ENCODE peak calls at places on chromosomes 4 and X, in seven cellular contexts. One of them, this sample, is unnamed.

GRCh38 chr4:6199344-6199921 is 916 bp downstream of the JAKMIP1 start:
- DNase-seq in GM03348: no peak
- DNase-seq in T1000: no peak
- DNase-seq in kidney: peak
- DNase-seq in GM23248: no peak
- DNase-seq in germinal center: peak
- DNase-seq in A549: no peak
- DNase-seq in this sample: no peak

GRCh38 chr4:119025440-119025839 is 110.2 kb upstream of the MYOZ2 start:
- DNase-seq in A549: no peak
- DNase-seq in GM03348: peak
- DNase-seq in T1000: no peak
- DNase-seq in kidney: no peak
- DNase-seq in GM23248: peak
- DNase-seq in germinal center: no peak
- DNase-seq in this sample: peak

GRCh38 chrX:134688839-134689238 is 30.6 kb upstream of the PLAC1 start:
- DNase-seq in GM03348: no peak
- DNase-seq in GM23248: peak
- DNase-seq in kidney: no peak
- DNase-seq in A549: no peak
- DNase-seq in T1000: no peak
- DNase-seq in germinal center: no peak
- DNase-seq in this sample: no peak

GRCh38 chr4:96833831-96834230 is 993.9 kb downstream of the PDHA2 start:
- DNase-seq in germinal center: no peak
- DNase-seq in kidney: no peak
- DNase-seq in GM03348: no peak
- DNase-seq in T1000: no peak
- DNase-seq in GM23248: no peak
- DNase-seq in A549: no peak
- DNase-seq in this sample: no peak

GRCh38 chrX:130915302-130915701 is 12.3 kb upstream of the ENOX2 start:
- DNase-seq in GM03348: peak
- DNase-seq in germinal center: no peak
- DNase-seq in A549: no peak
- DNase-seq in kidney: no peak
- DNase-seq in GM23248: peak
- DNase-seq in T1000: no peak
- DNase-seq in this sample: no peak

GRCh38 chr4:5885733-5886132 is 7.2 kb downstream of the CRMP1 start:
- DNase-seq in T1000: no peak
- DNase-seq in GM03348: no peak
- DNase-seq in kidney: no peak
- DNase-seq in germinal center: no peak
- DNase-seq in GM23248: no peak
- DNase-seq in A549: no peak
- DNase-seq in this sample: no peak

GRCh38 chrX:110569506-110569905 is 210.9 kb downstream of the RTL9 start:
- DNase-seq in T1000: no peak
- DNase-seq in germinal center: no peak
- DNase-seq in kidney: no peak
- DNase-seq in GM23248: peak
- DNase-seq in GM03348: peak
- DNase-seq in A549: no peak
- DNase-seq in this sample: no peak

GRCh38 chr4:130849985-130850632 is 1754.2 kb downstream of the C4orf33 start:
- DNase-seq in T1000: no peak
- DNase-seq in kidney: no peak
- DNase-seq in GM23248: no peak
- DNase-seq in A549: no peak
- DNase-seq in GM03348: no peak
- DNase-seq in germinal center: no peak
- DNase-seq in this sample: peak

GRCh38 chr4:81052119-81053068 is 21.9 kb downstream of the BMP3 start:
- DNase-seq in GM03348: peak
- DNase-seq in germinal center: peak
- DNase-seq in T1000: peak
- DNase-seq in A549: no peak
- DNase-seq in kidney: no peak
- DNase-seq in GM23248: peak
- DNase-seq in this sample: peak

GRCh38 chr4:41538887-41539498 is 1.0 kb downstream of the LIMCH1 start:
- DNase-seq in germinal center: no peak
- DNase-seq in GM03348: peak
- DNase-seq in kidney: no peak
- DNase-seq in T1000: peak
- DNase-seq in A549: no peak
- DNase-seq in GM23248: peak
- DNase-seq in this sample: no peak

GRCh38 chr4:69025191-69025998 is 70.9 kb upstream of the UGT2B7 start:
- DNase-seq in germinal center: no peak
- DNase-seq in T1000: no peak
- DNase-seq in kidney: no peak
- DNase-seq in GM23248: no peak
- DNase-seq in GM03348: no peak
- DNase-seq in A549: no peak
- DNase-seq in this sample: peak

GRCh38 chr4:182826391-182826790 is 90.8 kb downstream of the DCTD start:
- DNase-seq in GM23248: no peak
- DNase-seq in germinal center: no peak
- DNase-seq in GM03348: no peak
- DNase-seq in T1000: no peak
- DNase-seq in A549: no peak
- DNase-seq in kidney: no peak
- DNase-seq in this sample: no peak

GRCh38 chr4:73053076-73053475 is 16.4 kb downstream of the COX18 start:
- DNase-seq in GM23248: no peak
- DNase-seq in T1000: no peak
- DNase-seq in kidney: no peak
- DNase-seq in germinal center: no peak
- DNase-seq in A549: no peak
- DNase-seq in GM03348: no peak
- DNase-seq in this sample: no peak

GRCh38 chr4:122787940-122788339 is 38.7 kb upstream of the FGF2 start:
- DNase-seq in kidney: no peak
- DNase-seq in GM23248: no peak
- DNase-seq in A549: no peak
- DNase-seq in germinal center: no peak
- DNase-seq in GM03348: peak
- DNase-seq in T1000: no peak
- DNase-seq in this sample: no peak

GRCh38 chr4:159103406-159104131 is 690 bp downstream of the RAPGEF2 start:
- DNase-seq in germinal center: peak
- DNase-seq in GM03348: peak
- DNase-seq in T1000: no peak
- DNase-seq in kidney: peak
- DNase-seq in GM23248: peak
- DNase-seq in A549: peak
- DNase-seq in this sample: peak

GRCh38 chrX:68693481-68694410 is 46.3 kb downstream of the STARD8 start:
- DNase-seq in germinal center: peak
- DNase-seq in A549: no peak
- DNase-seq in GM23248: peak
- DNase-seq in kidney: peak
- DNase-seq in T1000: peak
- DNase-seq in GM03348: peak
- DNase-seq in this sample: peak

GRCh38 chr4:110733901-110734300 is 111.0 kb upstream of the PITX2 start:
- DNase-seq in A549: no peak
- DNase-seq in GM23248: no peak
- DNase-seq in kidney: peak
- DNase-seq in GM03348: no peak
- DNase-seq in germinal center: no peak
- DNase-seq in T1000: no peak
- DNase-seq in this sample: no peak

GRCh38 chr4:15913631-15913970 is 24.9 kb downstream of the FGFBP1 start:
- DNase-seq in germinal center: no peak
- DNase-seq in A549: peak
- DNase-seq in T1000: peak
- DNase-seq in GM03348: peak
- DNase-seq in kidney: no peak
- DNase-seq in GM23248: peak
- DNase-seq in this sample: peak

GRCh38 chrX:2484721-2485459 is 15.9 kb downstream of the DHRSX start:
- DNase-seq in GM03348: peak
- DNase-seq in kidney: no peak
- DNase-seq in A549: no peak
- DNase-seq in GM23248: peak
- DNase-seq in germinal center: no peak
- DNase-seq in T1000: no peak
- DNase-seq in this sample: no peak

GRCh38 chr4:161256716-161257115 is 907.1 kb downstream of the FSTL5 start:
- DNase-seq in GM23248: peak
- DNase-seq in GM03348: no peak
- DNase-seq in germinal center: no peak
- DNase-seq in kidney: no peak
- DNase-seq in A549: no peak
- DNase-seq in T1000: no peak
- DNase-seq in this sample: no peak